ENCODE peak calls at places on chromosomes 5 and 9, in nine cellular contexts. S is GM10248; W is A549; Q is activated T-cell treated with anti-CD3 and anti-CD28 coated beads for 1 hour; U is stimulated activated naive CD8-positive, alpha-beta T cell treated with anti-CD3 and anti-CD28 coated beads, Interleukin-15, Interleukin-2, amounts not matched to agents 100 U/mL and 50 U/mL, for 24 hours; J is EL; B is GM03348; R is NCI-H1694 treated with DMSO at 0.1 percent for 48 hours; M is AG09319. Z is an unnamed sample.

GRCh38 chr9:135480071-135480941 is 724 bp downstream of the PPP1R26 start:
- DNase-seq in S (peak), W (peak), Q (no peak), U (no peak), J (peak), B (peak), R (no peak), M (no peak), Z (peak)

GRCh38 chr5:81794246-81794645 is 43.3 kb upstream of the SSBP2 start:
- DNase-seq in S (no peak), W (no peak), Q (no peak), U (no peak), J (no peak), B (no peak), R (no peak), M (no peak), Z (no peak)

GRCh38 chr5:77795268-77795667 is 19.1 kb upstream of the TBCA start:
- DNase-seq in S (no peak), W (no peak), Q (no peak), U (no peak), J (no peak), B (no peak), R (no peak), M (no peak), Z (no peak)

GRCh38 chr9:136881691-136882108 is 4.6 kb upstream of the TRAF2 start:
- DNase-seq in S (peak), W (no peak), Q (no peak), U (peak), J (no peak), B (no peak), R (no peak), M (no peak), Z (peak)

GRCh38 chr5:115559524-115559923 is 14.9 kb upstream of the FEM1C start:
- DNase-seq in S (no peak), W (no peak), Q (no peak), U (no peak), J (peak), B (peak), R (no peak), M (no peak), Z (no peak)

GRCh38 chr5:157930710-157931109 is 71.8 kb upstream of the CLINT1 start:
- DNase-seq in S (no peak), W (no peak), Q (no peak), U (no peak), J (no peak), B (no peak), R (no peak), M (no peak), Z (no peak)

GRCh38 chr5:98768160-98769005 is 5.1 kb upstream of the RGMB start:
- DNase-seq in S (peak), W (peak), Q (no peak), U (peak), J (peak), B (peak), R (peak), M (no peak), Z (peak)

GRCh38 chr9:32378993-32379729 is 5.3 kb upstream of the ACO1 start:
- DNase-seq in S (peak), W (peak), Q (peak), U (peak), J (peak), B (peak), R (peak), M (peak), Z (peak)

GRCh38 chr9:128169925-128170324 is 9.9 kb downstream of the BBLN start:
- DNase-seq in S (no peak), W (no peak), Q (no peak), U (no peak), J (no peak), B (no peak), R (peak), M (no peak), Z (peak)

GRCh38 chr9:2178034-2178734 is 163.0 kb downstream of the SMARCA2 start:
- DNase-seq in S (no peak), W (no peak), Q (no peak), U (no peak), J (no peak), B (no peak), R (no peak), M (no peak), Z (no peak)

GRCh38 chr5:157198277-157199058 is 17.8 kb downstream of the ITK start:
- DNase-seq in S (no peak), W (no peak), Q (no peak), U (peak), J (no peak), B (no peak), R (no peak), M (no peak), Z (no peak)

GRCh38 chr9:35501941-35502340 is 12.0 kb downstream of the RUSC2 start:
- DNase-seq in S (no peak), W (no peak), Q (no peak), U (no peak), J (peak), B (no peak), R (no peak), M (no peak), Z (peak)

GRCh38 chr5:4730279-4730678 is 409.9 kb upstream of the ADAMTS16 start:
- DNase-seq in S (no peak), W (no peak), Q (no peak), U (no peak), J (no peak), B (no peak), R (no peak), M (no peak), Z (no peak)

GRCh38 chr5:5344051-5344571 is 78.4 kb upstream of the ICE1 start:
- DNase-seq in S (no peak), W (no peak), Q (no peak), U (no peak), J (no peak), B (no peak), R (no peak), M (no peak), Z (no peak)